ENCODE peak calls at places on chromosomes 2 and 18, in four cellular contexts. S is K562, Y is WTC11, M is SK-N-SH. H is an unnamed sample.
A peak's percentile ranks its signal among the peaks of the same experiment; 100 is the strongest.

GRCh38 chr2:54979645-54980044 is 70.6 kb downstream of the RTN4 start:
- DNase-seq in S (no peak), M (no peak), Y (no peak), H (no peak)

GRCh38 chr2:25512707-25513106 is 160.7 kb downstream of the DTNB start:
- DNase-seq in S (no peak), M (no peak), Y (no peak), H (no peak)

GRCh38 chr2:98086491-98087446 is at the start of gene VWA3B:
- DNase-seq in Y (peak; percentile 91), M (peak; percentile 91), S (peak; percentile 31), H (peak; percentile 38)

GRCh38 chr2:82779981-82780380 is 1679.1 kb downstream of the SUCLG1 start:
- DNase-seq in Y (no peak), M (no peak), S (peak; percentile 7), H (no peak)

GRCh38 chr2:215729985-215730620 is 283.2 kb downstream of the MREG start:
- DNase-seq in S (no peak), M (no peak), Y (no peak), H (no peak)

GRCh38 chr18:77749189-77749588 is 499.5 kb downstream of the GALR1 start:
- DNase-seq in M (peak; percentile 53), Y (peak; percentile 77), S (peak; percentile 20), H (peak; percentile 85)

GRCh38 chr2:156593011-156593921 is 157.1 kb downstream of the GPD2 start:
- DNase-seq in Y (no peak), S (no peak), M (no peak), H (no peak)

GRCh38 chr2:32289165-32290054 is 11.7 kb downstream of the YIPF4 start:
- DNase-seq in S (peak; percentile 23), Y (no peak), M (no peak), H (no peak)

GRCh38 chr2:71941731-71942575 is 205.7 kb downstream of the CYP26B1 start:
- DNase-seq in M (no peak), Y (no peak), S (no peak), H (no peak)

GRCh38 chr2:173652311-173652710 is 297.6 kb downstream of the CDCA7 start:
- DNase-seq in Y (no peak), M (no peak), S (no peak), H (no peak)

GRCh38 chr18:21769206-21769605 is 28.6 kb downstream of the MIB1 start:
- DNase-seq in M (no peak), Y (no peak), S (no peak), H (no peak)

GRCh38 chr2:42928692-42929576 is 136.6 kb upstream of the HAAO start:
- DNase-seq in Y (peak; percentile 73), M (peak; percentile 76), S (peak; percentile 87), H (peak; percentile 70)

GRCh38 chr2:18178736-18179349 is 300.4 kb downstream of the KCNS3 start:
- DNase-seq in Y (peak; percentile 49), M (peak; percentile 43), S (peak; percentile 56), H (peak; percentile 63)

GRCh38 chr18:44689736-44690135 is 9.0 kb downstream of the SETBP1 start:
- DNase-seq in Y (no peak), S (no peak), M (no peak), H (no peak)

GRCh38 chr2:138020432-138020831 is 56.2 kb downstream of the HNMT start:
- DNase-seq in Y (no peak), S (peak; percentile 46), M (no peak), H (no peak)

GRCh38 chr18:59715966-59716369 is 18.7 kb upstream of the CCBE1 start:
- DNase-seq in Y (no peak), S (no peak), M (no peak), H (no peak)

GRCh38 chr2:144143294-144144092 is 376.4 kb downstream of the ZEB2 start:
- DNase-seq in M (no peak), Y (no peak), S (no peak), H (no peak)

GRCh38 chr2:67883316-67884080 is 179.3 kb downstream of the C1D start:
- DNase-seq in S (no peak), M (no peak), Y (no peak), H (no peak)

GRCh38 chr2:146295080-146295670 is 1549.7 kb upstream of the ACVR2A start:
- DNase-seq in Y (no peak), M (no peak), S (no peak), H (no peak)

GRCh38 chr2:181751266-181752030 is 71.1 kb upstream of the NEUROD1 start:
- DNase-seq in S (no peak), M (no peak), Y (no peak), H (no peak)

DNA sequence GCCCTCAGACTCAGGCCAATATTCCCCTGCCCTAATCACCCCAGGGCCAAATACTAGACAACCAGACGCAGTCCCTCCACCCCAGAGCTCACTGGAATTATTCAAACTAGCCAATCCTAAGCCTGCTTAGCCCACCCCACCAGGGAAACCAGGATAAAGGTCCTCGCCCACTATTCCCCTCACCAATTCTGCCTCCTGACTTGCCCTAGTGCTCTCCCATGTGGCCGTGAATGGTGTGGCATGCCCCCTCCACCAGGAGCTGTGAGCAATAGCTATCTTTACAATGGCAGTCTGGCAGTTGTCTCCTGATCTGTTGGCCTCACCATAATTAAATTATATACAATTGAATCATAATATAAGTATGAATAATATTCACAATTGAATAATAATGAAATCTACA is 42.3 kb downstream of the FAM124B start:
- DNase-seq in Y (peak; percentile 58), S (peak; percentile 37), M (peak; percentile 55), H (peak; percentile 65)
- TF ChIP-seq TEAD4 in Y (no peak), S (no peak), M (no peak), H (no peak)

GRCh38 chr2:207416111-207416510 is 113.7 kb upstream of the CREB1 start:
- DNase-seq in S (no peak), M (no peak), Y (no peak), H (no peak)

GRCh38 chr2:207413376-207413907 is 116.3 kb upstream of the CREB1 start:
- DNase-seq in M (no peak), S (no peak), Y (no peak), H (no peak)

GRCh38 chr2:207409525-207409924 is 120.2 kb upstream of the CREB1 start:
- DNase-seq in M (no peak), Y (no peak), S (peak; percentile 34), H (no peak)

GRCh38 chr2:207416936-207417718 is 112.6 kb upstream of the CREB1 start:
- DNase-seq in Y (no peak), M (no peak), S (peak; percentile 88), H (no peak)

DNA sequence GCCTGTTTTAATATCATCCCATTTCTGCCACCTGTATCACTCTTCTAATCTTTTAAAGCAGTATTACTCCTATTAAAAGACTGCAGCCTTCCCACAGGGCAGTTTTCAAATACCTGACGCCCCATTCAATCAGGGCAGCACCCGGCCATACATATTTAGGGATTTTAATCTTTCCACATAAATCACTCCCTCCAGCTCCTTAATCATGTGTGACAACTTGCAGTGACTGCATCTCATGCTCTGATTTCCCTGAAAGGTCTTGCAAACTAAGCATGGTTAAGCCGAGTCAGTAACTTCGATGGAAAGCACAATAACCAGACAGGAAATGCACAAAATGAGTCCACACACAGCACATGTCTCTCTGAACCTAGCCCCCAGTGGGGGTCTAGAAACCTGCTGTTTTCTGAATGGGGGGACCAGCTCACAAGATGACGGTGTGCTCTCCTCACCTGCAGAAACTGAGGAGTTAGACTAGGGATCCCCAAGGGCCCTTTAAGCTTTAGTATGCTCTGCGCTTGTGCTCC is 116.9 kb upstream of the CREB1 start:
- DNase-seq in M (no peak), S (no peak), Y (no peak), H (no peak)
- TF ChIP-seq TEAD4 in M (no peak), S (no peak), Y (no peak), H (no peak)

GRCh38 chr2:104854507-104855173 is 725 bp downstream of the POU3F3 start:
- DNase-seq in S (no peak), Y (no peak), M (no peak), H (no peak)
- TF ChIP-seq TEAD4 in S (no peak), Y (no peak), M (no peak), H (no peak)

DNA sequence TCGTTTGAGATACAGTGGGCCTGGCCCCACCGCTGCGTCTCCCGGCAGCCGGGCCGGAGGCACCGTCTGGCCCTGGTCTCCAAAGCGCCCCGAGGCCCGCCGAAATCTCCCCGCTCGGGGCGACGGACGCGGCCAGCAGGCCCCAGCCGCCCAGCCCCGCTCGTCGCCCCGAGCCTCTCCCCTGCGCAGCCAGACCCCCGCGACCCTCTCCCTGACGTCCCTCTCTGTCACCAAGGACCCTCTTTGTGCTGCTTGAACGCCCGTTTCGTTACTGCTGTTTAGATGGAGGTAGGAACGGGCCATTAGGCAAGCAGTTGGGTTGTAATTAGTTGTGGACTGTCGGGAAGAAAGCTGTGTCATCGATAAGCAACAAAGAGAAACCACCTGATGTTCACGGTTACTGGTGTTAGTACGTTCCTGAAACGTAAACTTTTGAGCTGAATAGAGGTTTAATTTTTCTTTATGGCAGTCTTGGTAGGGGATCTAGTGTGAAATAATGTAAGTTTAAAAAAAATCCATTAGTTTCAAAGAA is 718 bp downstream of the UBXN4 start:
- DNase-seq in Y (peak; percentile 48), S (peak; percentile 68), M (no peak), H (no peak)
- TF ChIP-seq TEAD4 in Y (no peak), S (no peak), M (no peak), H (no peak)

DNA sequence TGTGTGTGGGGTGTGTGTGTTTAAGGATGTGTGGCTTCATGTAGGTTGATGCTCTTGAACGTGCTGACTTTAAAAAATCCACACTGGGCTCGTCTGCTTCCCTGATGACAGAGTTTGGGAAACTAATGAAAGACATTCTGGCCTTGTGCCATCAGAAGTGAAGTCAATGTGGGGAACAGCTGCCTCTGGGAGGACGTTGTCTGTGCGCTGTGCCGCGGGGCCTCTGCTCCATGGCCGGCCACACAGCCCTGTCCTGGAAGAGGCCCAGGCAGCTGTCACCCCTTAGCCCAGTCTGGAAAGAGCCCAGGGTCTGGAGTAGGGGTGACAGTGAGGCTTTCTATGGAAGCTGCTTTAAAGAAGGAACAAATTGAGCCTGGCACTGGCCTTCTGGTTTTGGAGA is 155.8 kb downstream of the SH3RF3 start:
- DNase-seq in M (peak; percentile 79), S (no peak), Y (no peak), H (no peak)
- TF ChIP-seq TEAD4 in M (no peak), S (no peak), Y (no peak), H (no peak)

DNA sequence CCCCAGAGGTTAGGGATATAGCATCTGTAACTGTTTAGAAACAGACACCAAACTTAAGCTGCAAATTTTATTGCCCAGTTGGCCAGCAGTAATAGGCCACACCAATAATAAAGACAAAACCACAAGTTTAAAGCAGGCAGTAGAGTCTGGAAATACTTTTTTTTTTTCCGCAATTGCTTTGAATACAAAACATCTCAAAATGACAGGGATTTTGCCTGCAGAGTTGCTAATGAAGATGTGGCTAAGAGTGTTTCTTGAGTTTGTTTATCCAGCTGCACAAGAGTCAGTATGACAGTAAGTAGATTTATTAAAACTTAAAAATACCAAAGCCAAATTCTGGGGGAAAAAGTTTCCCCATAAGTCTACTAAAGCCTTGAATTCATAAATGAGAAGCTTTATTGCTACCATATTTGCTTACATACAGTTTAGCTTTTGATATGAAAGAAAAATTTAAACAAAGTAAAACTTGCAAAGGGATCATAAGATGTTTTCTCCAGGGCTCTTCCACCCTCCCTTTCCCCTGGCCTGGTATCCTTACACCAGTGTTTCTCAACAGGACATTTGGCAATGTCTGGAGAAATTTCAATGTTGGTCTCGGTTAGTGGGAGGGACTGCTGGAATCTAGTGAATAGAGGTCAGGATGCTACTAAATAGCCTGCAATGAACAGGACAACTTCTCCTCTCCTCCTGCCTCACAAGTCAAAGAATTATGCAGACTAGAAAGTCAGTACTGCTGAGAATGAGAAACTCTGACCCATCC is 3.9 kb upstream of the DSEL start:
- DNase-seq in M (no peak), Y (no peak), S (no peak), H (no peak)
- TF ChIP-seq TEAD4 in M (no peak), Y (no peak), S (no peak), H (no peak)

H was measured in H1.